ENCODE peak calls at places on chromosomes 7 and 10, in ten cellular contexts. One of them, this sample, is unnamed.

GRCh38 chr7:107023522-107024149 is 20.9 kb upstream of the PRKAR2B start:
- DNase-seq in left ventricle myocardium inferior: no peak
- DNase-seq in transverse colon: no peak
- DNase-seq in cardiac muscle cell: no peak
- DNase-seq in mammary epithelial cell: no peak
- DNase-seq in fibroblast of pulmonary artery: no peak
- DNase-seq in mucosa of descending colon: no peak
- DNase-seq in IMR-90: no peak
- DNase-seq in heart left ventricle: no peak
- DNase-seq in fibroblast of lung: no peak
- DNase-seq in this sample: no peak

GRCh38 chr7:101486764-101487458 is 124.2 kb downstream of the COL26A1 start:
- DNase-seq in left ventricle myocardium inferior: no peak
- DNase-seq in transverse colon: no peak
- DNase-seq in cardiac muscle cell: no peak
- DNase-seq in mammary epithelial cell: no peak
- DNase-seq in fibroblast of pulmonary artery: no peak
- DNase-seq in mucosa of descending colon: peak; percentile 41
- DNase-seq in IMR-90: no peak
- DNase-seq in heart left ventricle: no peak
- DNase-seq in fibroblast of lung: no peak
- DNase-seq in this sample: no peak

GRCh38 chr7:133978502-133979295 is 148.4 kb upstream of the LRGUK start:
- DNase-seq in left ventricle myocardium inferior: no peak
- DNase-seq in transverse colon: no peak
- DNase-seq in cardiac muscle cell: no peak
- DNase-seq in mammary epithelial cell: no peak
- DNase-seq in fibroblast of pulmonary artery: no peak
- DNase-seq in mucosa of descending colon: no peak
- DNase-seq in IMR-90: no peak
- DNase-seq in heart left ventricle: no peak
- DNase-seq in fibroblast of lung: no peak
- DNase-seq in this sample: no peak

GRCh38 chr10:98425511-98426352 is 10.8 kb upstream of the PYROXD2 start:
- DNase-seq in left ventricle myocardium inferior: peak; percentile 40
- DNase-seq in transverse colon: peak; percentile 56
- DNase-seq in cardiac muscle cell: peak; percentile 69
- DNase-seq in mammary epithelial cell: peak; percentile 24
- DNase-seq in fibroblast of pulmonary artery: peak; percentile 54
- DNase-seq in mucosa of descending colon: no peak
- DNase-seq in IMR-90: peak; percentile 26
- DNase-seq in heart left ventricle: no peak
- DNase-seq in fibroblast of lung: peak; percentile 39
- DNase-seq in this sample: peak; percentile 47

GRCh38 chr7:107982918-107983389 is 20.0 kb downstream of the LAMB1 start:
- DNase-seq in left ventricle myocardium inferior: no peak
- DNase-seq in transverse colon: no peak
- DNase-seq in cardiac muscle cell: no peak
- DNase-seq in mammary epithelial cell: no peak
- DNase-seq in fibroblast of pulmonary artery: no peak
- DNase-seq in mucosa of descending colon: no peak
- DNase-seq in IMR-90: peak; percentile 57
- DNase-seq in heart left ventricle: peak; percentile 24
- DNase-seq in fibroblast of lung: peak; percentile 91
- DNase-seq in this sample: peak; percentile 56

GRCh38 chr10:126581648-126582046 is 88.8 kb downstream of the C10orf90 start:
- DNase-seq in left ventricle myocardium inferior: no peak
- DNase-seq in transverse colon: no peak
- DNase-seq in cardiac muscle cell: no peak
- DNase-seq in mammary epithelial cell: no peak
- DNase-seq in fibroblast of pulmonary artery: no peak
- DNase-seq in mucosa of descending colon: no peak
- DNase-seq in IMR-90: no peak
- DNase-seq in heart left ventricle: no peak
- DNase-seq in fibroblast of lung: no peak
- DNase-seq in this sample: no peak

GRCh38 chr10:83045731-83046130 is 1093.6 kb upstream of the GHITM start:
- DNase-seq in left ventricle myocardium inferior: no peak
- DNase-seq in transverse colon: no peak
- DNase-seq in cardiac muscle cell: no peak
- DNase-seq in mammary epithelial cell: no peak
- DNase-seq in fibroblast of pulmonary artery: no peak
- DNase-seq in mucosa of descending colon: no peak
- DNase-seq in IMR-90: no peak
- DNase-seq in heart left ventricle: no peak
- DNase-seq in fibroblast of lung: no peak
- DNase-seq in this sample: no peak

GRCh38 chr7:41869596-41869995 is 166.7 kb upstream of the INHBA start:
- DNase-seq in left ventricle myocardium inferior: no peak
- DNase-seq in transverse colon: no peak
- DNase-seq in cardiac muscle cell: no peak
- DNase-seq in mammary epithelial cell: no peak
- DNase-seq in fibroblast of pulmonary artery: peak; percentile 49
- DNase-seq in mucosa of descending colon: no peak
- DNase-seq in IMR-90: peak; percentile 47
- DNase-seq in heart left ventricle: no peak
- DNase-seq in fibroblast of lung: peak; percentile 60
- DNase-seq in this sample: peak; percentile 64

GRCh38 chr10:101287183-101287830 is 58.0 kb upstream of the LBX1 start:
- DNase-seq in left ventricle myocardium inferior: no peak
- DNase-seq in transverse colon: no peak
- DNase-seq in cardiac muscle cell: no peak
- DNase-seq in mammary epithelial cell: no peak
- DNase-seq in fibroblast of pulmonary artery: no peak
- DNase-seq in mucosa of descending colon: no peak
- DNase-seq in IMR-90: no peak
- DNase-seq in heart left ventricle: no peak
- DNase-seq in fibroblast of lung: no peak
- DNase-seq in this sample: no peak

GRCh38 chr7:39741942-39742623 is 118.7 kb downstream of the RALA start:
- DNase-seq in left ventricle myocardium inferior: peak; percentile 47
- DNase-seq in transverse colon: peak; percentile 48
- DNase-seq in cardiac muscle cell: peak; percentile 49
- DNase-seq in mammary epithelial cell: peak; percentile 67
- DNase-seq in fibroblast of pulmonary artery: peak; percentile 31
- DNase-seq in mucosa of descending colon: peak; percentile 57
- DNase-seq in IMR-90: peak; percentile 41
- DNase-seq in heart left ventricle: no peak
- DNase-seq in fibroblast of lung: peak; percentile 58
- DNase-seq in this sample: peak; percentile 32

GRCh38 chr10:126066491-126066890 is 170.1 kb downstream of the FANK1 start:
- DNase-seq in left ventricle myocardium inferior: no peak
- DNase-seq in transverse colon: no peak
- DNase-seq in cardiac muscle cell: no peak
- DNase-seq in mammary epithelial cell: no peak
- DNase-seq in fibroblast of pulmonary artery: no peak
- DNase-seq in mucosa of descending colon: no peak
- DNase-seq in IMR-90: no peak
- DNase-seq in heart left ventricle: no peak
- DNase-seq in fibroblast of lung: no peak
- DNase-seq in this sample: no peak

GRCh38 chr7:104074529-104074928 is 85.1 kb upstream of the RELN start:
- DNase-seq in left ventricle myocardium inferior: no peak
- DNase-seq in transverse colon: no peak
- DNase-seq in cardiac muscle cell: no peak
- DNase-seq in mammary epithelial cell: peak; percentile 12
- DNase-seq in fibroblast of pulmonary artery: no peak
- DNase-seq in mucosa of descending colon: no peak
- DNase-seq in IMR-90: peak; percentile 2
- DNase-seq in heart left ventricle: no peak
- DNase-seq in fibroblast of lung: no peak
- DNase-seq in this sample: peak; percentile 35

GRCh38 chr7:152568972-152569371 is 107.0 kb downstream of the XRCC2 start:
- DNase-seq in left ventricle myocardium inferior: no peak
- DNase-seq in transverse colon: no peak
- DNase-seq in cardiac muscle cell: no peak
- DNase-seq in mammary epithelial cell: no peak
- DNase-seq in fibroblast of pulmonary artery: no peak
- DNase-seq in mucosa of descending colon: no peak
- DNase-seq in IMR-90: no peak
- DNase-seq in heart left ventricle: no peak
- DNase-seq in fibroblast of lung: no peak
- DNase-seq in this sample: no peak

GRCh38 chr7:152564656-152565055 is 111.3 kb downstream of the XRCC2 start:
- DNase-seq in left ventricle myocardium inferior: no peak
- DNase-seq in transverse colon: no peak
- DNase-seq in cardiac muscle cell: no peak
- DNase-seq in mammary epithelial cell: no peak
- DNase-seq in fibroblast of pulmonary artery: no peak
- DNase-seq in mucosa of descending colon: no peak
- DNase-seq in IMR-90: no peak
- DNase-seq in heart left ventricle: no peak
- DNase-seq in fibroblast of lung: no peak
- DNase-seq in this sample: no peak

GRCh38 chr7:152571031-152571430 is 104.9 kb downstream of the XRCC2 start:
- DNase-seq in left ventricle myocardium inferior: no peak
- DNase-seq in transverse colon: no peak
- DNase-seq in cardiac muscle cell: no peak
- DNase-seq in mammary epithelial cell: no peak
- DNase-seq in fibroblast of pulmonary artery: no peak
- DNase-seq in mucosa of descending colon: no peak
- DNase-seq in IMR-90: no peak
- DNase-seq in heart left ventricle: no peak
- DNase-seq in fibroblast of lung: no peak
- DNase-seq in this sample: peak; percentile 13

GRCh38 chr7:152565731-152566130 is 110.2 kb downstream of the XRCC2 start:
- DNase-seq in left ventricle myocardium inferior: no peak
- DNase-seq in transverse colon: no peak
- DNase-seq in cardiac muscle cell: no peak
- DNase-seq in mammary epithelial cell: no peak
- DNase-seq in fibroblast of pulmonary artery: no peak
- DNase-seq in mucosa of descending colon: no peak
- DNase-seq in IMR-90: no peak
- DNase-seq in heart left ventricle: no peak
- DNase-seq in fibroblast of lung: no peak
- DNase-seq in this sample: no peak
- TF ChIP-seq CTCF in left ventricle myocardium inferior: no peak
- TF ChIP-seq CTCF in transverse colon: no peak
- TF ChIP-seq CTCF in cardiac muscle cell: no peak
- TF ChIP-seq CTCF in mammary epithelial cell: no peak
- TF ChIP-seq CTCF in fibroblast of pulmonary artery: no peak
- TF ChIP-seq CTCF in mucosa of descending colon: no peak
- TF ChIP-seq CTCF in IMR-90: no peak
- TF ChIP-seq CTCF in heart left ventricle: no peak
- TF ChIP-seq CTCF in fibroblast of lung: no peak
- TF ChIP-seq CTCF in this sample: no peak

GRCh38 chr10:70271996-70272924 is 11.5 kb downstream of the NPFFR1 start:
- DNase-seq in left ventricle myocardium inferior: peak; percentile 44
- DNase-seq in transverse colon: no peak
- DNase-seq in cardiac muscle cell: no peak
- DNase-seq in mammary epithelial cell: no peak
- DNase-seq in fibroblast of pulmonary artery: no peak
- DNase-seq in mucosa of descending colon: no peak
- DNase-seq in IMR-90: no peak
- DNase-seq in heart left ventricle: peak; percentile 34
- DNase-seq in fibroblast of lung: no peak
- DNase-seq in this sample: peak; percentile 32
- H3K4me3 ChIP-seq in left ventricle myocardium inferior: no peak overlapping the region
- H3K4me3 ChIP-seq in transverse colon: no peak overlapping the region
- H3K4me3 ChIP-seq in cardiac muscle cell: no peak overlapping the region
- H3K4me3 ChIP-seq in mammary epithelial cell: no peak overlapping the region
- H3K4me3 ChIP-seq in fibroblast of pulmonary artery: no peak overlapping the region
- H3K4me3 ChIP-seq in mucosa of descending colon: no peak overlapping the region
- H3K4me3 ChIP-seq in IMR-90: no peak overlapping the region
- H3K4me3 ChIP-seq in heart left ventricle: no peak overlapping the region
- H3K4me3 ChIP-seq in fibroblast of lung: no peak overlapping the region
- H3K4me3 ChIP-seq in this sample: no peak overlapping the region

DNA sequence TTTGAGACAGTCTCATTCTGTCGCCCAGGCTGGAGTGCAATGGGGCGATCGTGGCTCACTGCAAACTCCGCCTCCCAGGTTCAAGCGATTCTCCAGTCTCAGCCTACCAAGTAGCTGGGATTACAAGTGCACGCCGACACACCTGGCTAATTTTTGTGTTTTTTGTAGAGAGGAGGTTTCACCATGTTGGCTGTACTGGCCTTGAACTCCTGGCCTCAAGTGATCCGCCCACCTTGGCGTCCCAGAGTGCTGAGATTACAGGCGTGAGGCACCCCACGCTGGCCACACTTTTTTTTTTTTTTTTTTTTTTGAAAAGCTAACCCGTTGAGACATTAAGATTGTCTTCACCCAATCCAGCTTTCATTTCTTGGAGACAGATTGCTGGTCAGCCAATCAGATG is 2.1 kb downstream of the ZNF273 start:
- DNase-seq in left ventricle myocardium inferior: no peak
- DNase-seq in transverse colon: no peak
- DNase-seq in cardiac muscle cell: no peak
- DNase-seq in mammary epithelial cell: no peak
- DNase-seq in fibroblast of pulmonary artery: no peak
- DNase-seq in mucosa of descending colon: no peak
- DNase-seq in IMR-90: no peak
- DNase-seq in heart left ventricle: no peak
- DNase-seq in fibroblast of lung: peak; percentile 15
- DNase-seq in this sample: peak; percentile 28
- TF ChIP-seq CTCF in left ventricle myocardium inferior: no peak
- TF ChIP-seq CTCF in transverse colon: no peak
- TF ChIP-seq CTCF in cardiac muscle cell: no peak
- TF ChIP-seq CTCF in mammary epithelial cell: no peak
- TF ChIP-seq CTCF in fibroblast of pulmonary artery: no peak
- TF ChIP-seq CTCF in mucosa of descending colon: no peak
- TF ChIP-seq CTCF in IMR-90: no peak
- TF ChIP-seq CTCF in heart left ventricle: no peak
- TF ChIP-seq CTCF in fibroblast of lung: no peak
- TF ChIP-seq CTCF in this sample: no peak

GRCh38 chr10:132337019-132337418 is 5.0 kb downstream of the LRRC27 start:
- DNase-seq in left ventricle myocardium inferior: no peak
- DNase-seq in transverse colon: no peak
- DNase-seq in cardiac muscle cell: no peak
- DNase-seq in mammary epithelial cell: no peak
- DNase-seq in fibroblast of pulmonary artery: no peak
- DNase-seq in mucosa of descending colon: no peak
- DNase-seq in IMR-90: no peak
- DNase-seq in heart left ventricle: no peak
- DNase-seq in fibroblast of lung: no peak
- DNase-seq in this sample: no peak

GRCh38 chr10:132334883-132335188 is 2.8 kb downstream of the LRRC27 start:
- DNase-seq in left ventricle myocardium inferior: no peak
- DNase-seq in transverse colon: no peak
- DNase-seq in cardiac muscle cell: no peak
- DNase-seq in mammary epithelial cell: no peak
- DNase-seq in fibroblast of pulmonary artery: no peak
- DNase-seq in mucosa of descending colon: no peak
- DNase-seq in IMR-90: no peak
- DNase-seq in heart left ventricle: no peak
- DNase-seq in fibroblast of lung: no peak
- DNase-seq in this sample: no peak

GRCh38 chr10:132338876-132339275 is 6.9 kb downstream of the LRRC27 start:
- DNase-seq in left ventricle myocardium inferior: no peak
- DNase-seq in transverse colon: no peak
- DNase-seq in cardiac muscle cell: no peak
- DNase-seq in mammary epithelial cell: no peak
- DNase-seq in fibroblast of pulmonary artery: no peak
- DNase-seq in mucosa of descending colon: no peak
- DNase-seq in IMR-90: no peak
- DNase-seq in heart left ventricle: no peak
- DNase-seq in fibroblast of lung: no peak
- DNase-seq in this sample: no peak

GRCh38 chr10:132335189-132336063 is 3.4 kb downstream of the LRRC27 start:
- DNase-seq in left ventricle myocardium inferior: no peak
- DNase-seq in transverse colon: peak; percentile 29
- DNase-seq in cardiac muscle cell: peak; percentile 42
- DNase-seq in mammary epithelial cell: no peak
- DNase-seq in fibroblast of pulmonary artery: no peak
- DNase-seq in mucosa of descending colon: no peak
- DNase-seq in IMR-90: no peak
- DNase-seq in heart left ventricle: no peak
- DNase-seq in fibroblast of lung: no peak
- DNase-seq in this sample: no peak

GRCh38 chr10:132336064-132336746 is 4.2 kb downstream of the LRRC27 start:
- DNase-seq in left ventricle myocardium inferior: no peak
- DNase-seq in transverse colon: no peak
- DNase-seq in cardiac muscle cell: peak; percentile 34
- DNase-seq in mammary epithelial cell: no peak
- DNase-seq in fibroblast of pulmonary artery: peak; percentile 33
- DNase-seq in mucosa of descending colon: no peak
- DNase-seq in IMR-90: no peak
- DNase-seq in heart left ventricle: no peak
- DNase-seq in fibroblast of lung: no peak
- DNase-seq in this sample: no peak
- H3K4me3 ChIP-seq in left ventricle myocardium inferior: peak overlapping the region; percentile 62
- H3K4me3 ChIP-seq in transverse colon: no peak overlapping the region
- H3K4me3 ChIP-seq in cardiac muscle cell: no peak overlapping the region
- H3K4me3 ChIP-seq in mammary epithelial cell: no peak overlapping the region
- H3K4me3 ChIP-seq in fibroblast of pulmonary artery: no peak overlapping the region
- H3K4me3 ChIP-seq in mucosa of descending colon: no peak overlapping the region
- H3K4me3 ChIP-seq in IMR-90: no peak overlapping the region
- H3K4me3 ChIP-seq in heart left ventricle: peak overlapping the region; percentile 58
- H3K4me3 ChIP-seq in fibroblast of lung: no peak overlapping the region
- H3K4me3 ChIP-seq in this sample: no peak overlapping the region

This sample was measured in fibroblast of mammary gland.